ENCODE peak calls at places on chromosomes 12 and 14, in five cellular contexts. Y is right cardiac atrium, D is HCT116, T is heart right ventricle, F is mesendoderm. B is an unnamed sample.

GRCh38 chr14:101104485-101104884 is 201.0 kb upstream of the RTL1 start:
- DNase-seq in Y (no peak), D (no peak), T (no peak), F (no peak), B (no peak)

GRCh38 chr12:95204141-95204866 is 13.0 kb downstream of the FGD6 start:
- DNase-seq in Y (no peak), D (peak), T (peak), F (peak), B (peak)

GRCh38 chr12:22105542-22105941 is 59.5 kb downstream of the CMAS start:
- DNase-seq in Y (no peak), D (no peak), T (no peak), F (no peak), B (no peak)

GRCh38 chr12:94289551-94290312 is 141.4 kb downstream of the PLXNC1 start:
- DNase-seq in Y (no peak), D (no peak), T (no peak), F (peak), B (no peak)

GRCh38 chr12:15899282-15899870 is 11.8 kb upstream of the DERA start:
- DNase-seq in Y (no peak), D (no peak), T (no peak), F (no peak), B (no peak)

GRCh38 chr14:73241481-73242165 is 4.3 kb downstream of the PAPLN start:
- DNase-seq in Y (peak), D (no peak), T (no peak), F (no peak), B (no peak)

GRCh38 chr12:77923882-77924281 is 93.2 kb downstream of the NAV3 start:
- DNase-seq in Y (no peak), D (no peak), T (no peak), F (no peak), B (no peak)

GRCh38 chr12:55696141-55696540 is 11.6 kb downstream of the ITGA7 start:
- DNase-seq in Y (no peak), D (no peak), T (no peak), F (no peak), B (no peak)

GRCh38 chr14:33938131-33938949 is 12.5 kb downstream of the EGLN3 start:
- DNase-seq in Y (peak), D (peak), T (peak), F (peak), B (peak)

GRCh38 chr12:22787557-22787956 is 162.6 kb downstream of the ETNK1 start:
- DNase-seq in Y (no peak), D (no peak), T (no peak), F (no peak), B (no peak)

GRCh38 chr12:113137861-113138783 is 2.6 kb upstream of the RASAL1 start:
- DNase-seq in Y (no peak), D (no peak), T (no peak), F (no peak), B (no peak)

GRCh38 chr12:53176750-53177149 is 3.8 kb upstream of the ZNF740 start:
- DNase-seq in Y (no peak), D (no peak), T (no peak), F (no peak), B (no peak)

GRCh38 chr14:95349241-95349640 is 29.5 kb upstream of the CLMN start:
- DNase-seq in Y (no peak), D (no peak), T (no peak), F (no peak), B (no peak)

GRCh38 chr14:35339761-35340406 is 47.7 kb downstream of the PSMA6 start:
- DNase-seq in Y (peak), D (no peak), T (no peak), F (no peak), B (no peak)

GRCh38 chr12:110533607-110534006 is 31.5 kb downstream of the RAD9B start:
- DNase-seq in Y (no peak), D (no peak), T (no peak), F (peak), B (no peak)

GRCh38 chr12:53073881-53074280 is 5.3 kb downstream of the SPRYD3 start:
- DNase-seq in Y (no peak), D (no peak), T (no peak), F (no peak), B (no peak)

GRCh38 chr12:94282675-94283074 is 134.3 kb downstream of the PLXNC1 start:
- DNase-seq in Y (no peak), D (no peak), T (no peak), F (no peak), B (no peak)

GRCh38 chr12:95532851-95533250 is 18.4 kb downstream of the USP44 start:
- DNase-seq in Y (no peak), D (no peak), T (no peak), F (no peak), B (peak)

GRCh38 chr14:103247169-103247606 is 86.8 kb upstream of the EIF5 start:
- DNase-seq in Y (no peak), D (no peak), T (no peak), F (peak), B (no peak)

GRCh38 chr12:47714823-47715386 is 9.1 kb upstream of the RPAP3 start:
- DNase-seq in Y (no peak), D (no peak), T (no peak), F (no peak), B (no peak)
- H3K27ac ChIP-seq in Y (peak), D (no peak), T (peak), F (no peak), B (no peak)

GRCh38 chr14:81400202-81400678 is at the start of gene STON2:
- DNase-seq in Y (no peak), D (peak), T (peak), F (no peak), B (peak)

GRCh38 chr14:81400852-81401251 is 728 bp upstream of the STON2 start:
- DNase-seq in Y (no peak), D (peak), T (peak), F (peak), B (peak)

GRCh38 chr14:81398196-81398891 is 1.8 kb downstream of the STON2 start:
- DNase-seq in Y (no peak), D (no peak), T (no peak), F (no peak), B (no peak)

GRCh38 chr14:81401420-81402122 is 1.4 kb upstream of the STON2 start:
- DNase-seq in Y (no peak), D (peak), T (no peak), F (no peak), B (peak)

GRCh38 chr14:81402123-81402495 is 2.0 kb upstream of the STON2 start:
- DNase-seq in Y (no peak), D (no peak), T (no peak), F (no peak), B (no peak)
- H3K27ac ChIP-seq in Y (no peak), D (no peak), T (no peak), F (no peak), B (peak)

DNA sequence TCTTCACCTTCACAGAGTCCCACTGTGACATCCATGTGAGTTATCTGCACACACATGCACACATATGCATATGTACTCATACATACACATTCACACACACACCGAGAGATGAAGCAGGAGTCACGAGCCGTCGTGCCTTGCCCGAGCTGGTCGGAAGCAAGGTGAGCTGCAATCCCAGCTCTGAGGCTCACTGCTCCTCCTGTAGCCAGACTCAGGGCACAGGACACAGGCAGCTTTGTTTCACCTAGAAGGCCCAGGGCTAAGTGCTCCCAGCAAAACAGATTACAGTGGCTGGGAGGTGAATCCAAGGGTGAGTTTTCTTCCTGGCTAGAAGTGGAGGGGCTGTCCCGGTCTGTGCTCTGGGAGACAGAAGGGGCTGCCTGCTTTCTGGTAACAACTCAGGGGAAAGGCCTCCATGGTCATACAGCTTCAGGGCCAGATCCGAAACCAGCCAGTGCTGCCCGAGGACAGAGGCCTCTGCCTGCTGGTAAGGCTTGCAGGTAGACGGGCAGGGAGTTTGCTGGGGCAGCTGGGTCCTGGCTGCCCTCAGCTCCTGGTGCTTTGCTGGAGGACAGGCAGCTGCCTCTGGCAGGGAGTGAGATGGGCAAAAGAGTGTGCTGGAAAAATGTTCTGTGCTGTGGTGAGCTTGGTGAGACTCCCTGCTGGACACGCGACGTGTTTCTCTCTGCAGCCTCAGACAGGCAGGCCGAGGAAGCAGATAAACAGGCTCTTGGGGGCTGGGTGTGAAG is 123.7 kb downstream of the CRACR2A start:
- DNase-seq in Y (peak), D (no peak), T (no peak), F (no peak), B (no peak)
- H3K27ac ChIP-seq in Y (peak), D (no peak), T (peak), F (no peak), B (no peak)

GRCh38 chr12:32502693-32503510 is 103.5 kb downstream of the FGD4 start:
- DNase-seq in Y (no peak), D (no peak), T (no peak), F (peak), B (no peak)
- H3K27ac ChIP-seq in Y (no peak), D (no peak), T (peak), F (no peak), B (no peak)

DNA sequence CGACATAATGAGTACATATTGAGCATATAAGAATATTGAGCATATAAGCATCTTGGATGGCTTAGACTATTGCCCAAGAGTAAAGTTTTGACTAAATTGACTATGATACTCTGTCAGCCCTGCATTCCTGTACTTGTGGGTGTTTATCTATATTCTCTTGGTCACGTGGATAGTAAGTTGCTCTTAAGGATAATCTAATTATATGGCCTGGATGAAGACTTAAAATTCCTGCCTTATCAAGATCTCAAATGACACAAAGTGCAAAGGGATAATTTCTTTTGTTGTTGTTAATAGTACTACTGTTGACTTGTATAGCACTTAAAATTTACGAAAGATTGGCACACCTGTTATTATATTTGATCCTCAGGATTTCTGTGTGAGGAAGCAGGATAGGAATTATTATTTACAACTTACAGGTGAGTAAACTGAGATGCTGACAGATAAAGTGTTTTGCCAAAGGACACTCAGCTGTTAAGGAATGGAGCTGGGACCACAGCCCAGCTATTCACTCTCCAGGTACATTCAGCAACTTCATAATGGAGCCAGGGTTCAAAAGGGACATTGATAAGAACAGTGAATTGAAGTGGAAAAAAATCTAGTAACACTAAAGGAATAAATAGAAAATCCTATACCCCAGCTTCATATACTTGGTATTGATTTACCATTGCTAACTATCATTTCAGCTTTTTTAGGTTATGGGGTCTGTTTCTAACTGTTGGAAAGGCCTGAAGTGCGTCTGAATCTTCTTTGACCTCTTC is 53.5 kb upstream of the EVL start:
- DNase-seq in Y (no peak), D (no peak), T (no peak), F (no peak), B (no peak)
- H3K27ac ChIP-seq in Y (no peak), D (no peak), T (no peak), F (no peak), B (no peak)